ENCODE peak calls at places on chromosomes 13 and 19, in six cellular contexts. V, M, A, H, F and Z are unnamed samples.

GRCh38 chr13:102870677-102871415 is 25.0 kb downstream of the ERCC5 start:
- DNase-seq in V (peak; percentile 63), A (peak; percentile 41), H (peak; percentile 57), M (peak; percentile 64), F (peak; percentile 83), Z (peak; percentile 55)

GRCh38 chr19:16452321-16452720 is 19.4 kb downstream of the EPS15L1 start:
- DNase-seq in H (no peak), M (no peak), A (no peak), V (no peak), F (peak; percentile 42), Z (no peak)

GRCh38 chr13:19618925-19619324 is 14.5 kb upstream of the MPHOSPH8 start:
- DNase-seq in M (peak; percentile 39), H (no peak), V (peak; percentile 59), A (no peak), F (peak; percentile 80), Z (peak; percentile 39)

GRCh38 chr13:86446311-86446710 is 647.1 kb upstream of the SLITRK6 start:
- DNase-seq in H (no peak), F (peak; percentile 39), V (peak; percentile 31), M (peak; percentile 55), A (no peak), Z (no peak)

GRCh38 chr19:9956956-9957355 is 20.6 kb upstream of the OLFM2 start:
- DNase-seq in H (no peak), A (no peak), F (no peak), V (no peak), M (no peak), Z (no peak)

GRCh38 chr19:16022251-16022650 is 54.0 kb upstream of the TPM4 start:
- DNase-seq in A (no peak), F (no peak), V (no peak), M (no peak), H (no peak), Z (no peak)

GRCh38 chr13:46962286-46962941 is 65.6 kb upstream of the HTR2A start:
- DNase-seq in F (peak; percentile 62), V (peak; percentile 55), M (peak; percentile 12), H (no peak), A (peak; percentile 67), Z (peak; percentile 42)

GRCh38 chr13:44231786-44232516 is 141.7 kb upstream of the SERP2 start:
- DNase-seq in V (peak; percentile 100), M (peak; percentile 98), H (peak; percentile 52), F (peak; percentile 77), A (peak; percentile 98), Z (no peak)

GRCh38 chr19:39506944-39507714 is 7.8 kb upstream of the SELENOV start:
- DNase-seq in A (peak; percentile 75), F (peak; percentile 90), V (peak; percentile 82), M (peak; percentile 41), H (no peak), Z (peak; percentile 92)

GRCh38 chr13:27830010-27830409 is 37.7 kb downstream of the GSX1 start:
- DNase-seq in V (peak; percentile 34), M (no peak), F (peak; percentile 80), H (peak; percentile 23), A (no peak), Z (peak; percentile 82)

GRCh38 chr19:14031719-14032480 is at the start of gene IL27RA:
- DNase-seq in V (peak; percentile 51), M (peak; percentile 15), H (peak; percentile 42), F (peak; percentile 80), A (peak; percentile 61), Z (peak; percentile 83)

DNA sequence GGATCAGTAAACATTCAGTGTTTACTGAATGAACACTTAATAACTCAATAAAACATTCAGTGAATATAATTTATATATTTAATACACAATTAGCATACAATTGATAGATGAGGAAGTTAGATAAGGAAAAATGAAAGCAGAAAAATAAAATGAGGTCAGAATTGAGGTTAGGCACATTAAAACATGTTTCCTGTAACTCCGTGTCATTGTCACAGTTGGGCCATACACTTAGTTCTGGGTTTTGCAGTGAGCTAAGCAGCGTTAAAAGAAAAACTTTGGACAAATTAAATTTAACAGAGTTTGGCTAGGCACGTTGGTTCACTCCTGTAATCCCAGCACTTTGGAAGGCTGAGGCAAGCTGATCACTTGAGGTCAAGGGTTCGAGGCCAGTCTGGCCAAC is 71.4 kb downstream of the MIPEP start:
- DNase-seq in M (no peak), H (no peak), A (no peak), V (no peak), F (no peak), Z (no peak)
- TF ChIP-seq CTCF in M (no peak), H (no peak), A (no peak), V (no peak), F (no peak), Z (no peak)

GRCh38 chr19:32971715-32972540 is at the start of the genes CEP89 and FAAP24:
- DNase-seq in V (peak; percentile 99), H (peak; percentile 99), F (peak; percentile 99), M (peak; percentile 100), A (peak; percentile 99), Z (peak; percentile 97)

GRCh38 chr19:32971012-32971595 is 654 bp downstream of the CEP89 start:
- DNase-seq in H (no peak), F (no peak), A (no peak), V (no peak), M (no peak), Z (no peak)

GRCh38 chr19:32977269-32977668 is 5.2 kb downstream of the FAAP24 start:
- DNase-seq in V (no peak), F (no peak), A (no peak), H (no peak), M (no peak), Z (no peak)

GRCh38 chr19:32976223-32976805 is 4.3 kb downstream of the FAAP24 start:
- DNase-seq in A (peak; percentile 35), M (peak; percentile 73), V (peak; percentile 71), F (peak; percentile 85), H (peak; percentile 84), Z (peak; percentile 64)
- TF ChIP-seq CTCF in A (peak; percentile 76), M (peak; percentile 87), V (peak; percentile 90), F (peak; percentile 94), H (peak; percentile 63), Z (peak; percentile 84)

DNA sequence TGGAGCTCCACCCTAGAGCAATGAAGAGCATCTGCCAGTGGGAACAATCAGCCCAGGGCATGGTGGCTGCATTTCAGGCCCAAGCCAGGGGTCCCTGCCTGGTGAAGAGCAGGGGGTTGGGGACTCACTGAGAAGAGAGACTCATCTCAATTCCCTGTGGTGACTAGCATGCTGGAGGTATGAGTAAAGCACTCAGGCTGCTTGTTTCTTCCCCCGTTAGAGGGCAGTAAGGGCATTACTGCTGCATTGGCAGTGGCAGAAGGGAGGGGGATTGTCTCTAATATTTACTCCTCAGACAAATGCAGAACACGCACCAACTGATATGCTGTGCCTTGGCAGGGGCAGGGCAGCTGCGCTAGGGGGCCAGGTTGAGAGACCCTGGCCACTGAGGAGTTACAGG is 329.1 kb downstream of the SLITRK5 start:
- DNase-seq in H (no peak), F (no peak), V (no peak), A (no peak), M (no peak), Z (no peak)
- TF ChIP-seq CTCF in H (no peak), F (no peak), V (no peak), A (no peak), M (peak; percentile 64), Z (no peak)

DNA sequence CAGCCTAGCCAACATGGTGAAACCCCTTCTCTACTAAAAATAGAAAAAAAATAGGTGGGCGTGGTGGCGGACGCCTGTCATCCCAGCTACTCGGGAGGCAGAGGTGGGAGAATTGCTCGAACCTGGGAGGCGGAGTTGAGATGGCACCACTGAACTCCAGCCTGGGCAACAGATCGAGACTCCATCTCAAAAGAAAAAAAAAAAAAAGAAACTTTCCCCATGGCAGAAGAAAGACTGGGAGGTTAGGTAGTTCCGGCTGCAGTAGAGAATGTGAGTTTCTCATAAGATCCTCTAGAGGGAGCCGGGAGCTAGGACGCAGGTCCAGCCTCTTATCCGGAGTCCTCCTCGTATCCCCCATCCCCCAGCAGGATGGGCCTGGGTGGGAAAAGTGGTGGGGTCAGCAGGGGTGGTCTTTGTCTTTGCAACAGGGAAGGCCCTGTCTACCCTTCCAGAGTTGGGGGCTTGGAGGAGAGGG is 13.2 kb upstream of the CREB3L3 start:
- DNase-seq in V (peak; percentile 79), H (no peak), M (peak; percentile 38), A (peak; percentile 38), F (peak; percentile 94), Z (peak; percentile 81)
- TF ChIP-seq CTCF in V (peak; percentile 79), H (peak; percentile 19), M (peak; percentile 82), A (peak; percentile 72), F (peak; percentile 66), Z (peak; percentile 53)

GRCh38 chr13:71240906-71241305 is 626.1 kb downstream of the DACH1 start:
- DNase-seq in M (peak; percentile 29), H (no peak), V (peak; percentile 12), F (peak; percentile 12), A (no peak), Z (no peak)
- TF ChIP-seq CTCF in M (peak; percentile 70), H (no peak), V (peak; percentile 54), F (peak; percentile 48), A (peak; percentile 15), Z (no peak)

GRCh38 chr13:30355405-30355741 is 48.0 kb upstream of the KATNAL1 start:
- DNase-seq in H (no peak), A (no peak), F (peak; percentile 57), V (peak; percentile 14), M (no peak), Z (peak; percentile 62)
- TF ChIP-seq CTCF in H (peak; percentile 29), A (no peak), F (peak; percentile 12), V (peak; percentile 31), M (peak; percentile 66), Z (peak; percentile 74)

DNA sequence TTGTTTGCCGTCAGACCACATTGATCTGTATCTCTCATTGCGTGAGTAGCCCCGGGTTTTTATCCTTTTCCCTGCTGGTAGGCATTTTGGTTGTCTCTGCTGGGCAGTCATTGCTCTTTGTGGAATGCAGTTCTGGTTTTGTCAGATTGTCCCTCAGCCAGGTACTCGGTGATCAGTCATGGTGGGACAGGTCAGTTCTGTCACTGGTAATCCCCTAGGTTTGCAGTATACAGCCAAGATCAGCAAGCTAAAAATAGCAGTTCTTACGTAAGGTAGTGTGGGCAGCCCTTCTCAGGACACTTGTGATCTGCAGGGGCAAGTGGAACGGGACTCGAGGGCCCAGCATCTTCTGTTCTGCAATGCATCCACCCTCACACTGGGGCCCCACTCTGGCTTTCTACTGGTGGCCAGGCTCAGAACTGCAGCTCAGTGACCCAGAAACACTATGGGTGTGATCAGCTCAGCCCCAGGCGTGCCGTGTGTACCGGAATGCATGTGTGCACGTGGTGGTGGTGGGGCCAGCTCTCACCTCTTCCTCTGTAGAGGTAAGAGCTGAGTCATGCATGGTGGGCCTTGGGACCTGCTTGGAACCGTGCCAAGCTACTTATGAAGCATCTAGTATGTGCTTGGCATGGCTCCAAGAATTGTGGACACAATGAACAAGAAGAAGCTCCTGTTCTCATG is 6.3 kb downstream of the PLEKHF1 start:
- DNase-seq in V (peak; percentile 82), H (no peak), F (peak; percentile 41), A (peak; percentile 82), M (peak; percentile 24), Z (peak; percentile 84)
- TF ChIP-seq CTCF in V (peak; percentile 34), H (no peak), F (no peak), A (peak; percentile 53), M (peak; percentile 53), Z (peak; percentile 42)

GRCh38 chr19:37719111-37719926 is at the start of gene ZNF607:
- DNase-seq in M (peak; percentile 80), H (peak; percentile 61), A (peak; percentile 91), V (peak; percentile 93), F (peak; percentile 97), Z (peak; percentile 95)
- TF ChIP-seq CTCF in M (peak; percentile 78), H (peak; percentile 71), A (peak; percentile 48), V (peak; percentile 76), F (peak; percentile 67), Z (peak; percentile 63)

GRCh38 chr19:7831452-7831851 is 1.4 kb downstream of the EVI5L start:
- DNase-seq in M (no peak), A (peak; percentile 50), H (no peak), F (peak; percentile 84), V (peak; percentile 56), Z (peak; percentile 38)
- TF ChIP-seq CTCF in M (peak; percentile 69), A (peak; percentile 48), H (peak; percentile 20), F (peak; percentile 54), V (peak; percentile 57), Z (no peak)